ENCODE peak calls at places on chromosomes 3 and 15, in six cellular contexts. C, Q, I, T, V and G are unnamed samples. For H3K4me1, the result is how much of the 10 kb centered on the place peaks cover.

GRCh38 chr15:56677271-56677670 is 56.0 kb downstream of the ZNF280D start:
- DNase-seq in T (no peak), C (no peak), Q (no peak), I (no peak), V (no peak), G (no peak)

GRCh38 chr3:191138937-191139336 is 60.1 kb upstream of the OSTN start:
- DNase-seq in V (no peak), T (no peak), I (no peak), C (no peak), Q (no peak), G (no peak)

GRCh38 chr3:24608701-24609387 is 114.2 kb upstream of the THRB start:
- DNase-seq in C (no peak), Q (no peak), I (no peak), V (no peak), T (no peak), G (no peak)

GRCh38 chr15:29102911-29103824 is 166.5 kb downstream of the NSMCE3 start:
- DNase-seq in I (peak), Q (no peak), V (no peak), C (no peak), T (peak), G (no peak)

GRCh38 chr3:149247025-149247710 is 25.5 kb upstream of the CP start:
- DNase-seq in I (no peak), Q (no peak), V (peak), C (no peak), T (no peak), G (no peak)

GRCh38 chr3:62558549-62559112 is 185.3 kb upstream of the FEZF2 start:
- DNase-seq in Q (no peak), V (peak), C (no peak), T (no peak), I (no peak), G (no peak)

GRCh38 chr3:183211390-183211789 is 41.7 kb upstream of the B3GNT5 start:
- DNase-seq in T (peak), V (no peak), Q (no peak), C (no peak), I (peak), G (no peak)

GRCh38 chr15:85723960-85724945 is 70.5 kb downstream of the KLHL25 start:
- DNase-seq in I (no peak), Q (no peak), C (no peak), T (no peak), V (no peak), G (no peak)

DNA sequence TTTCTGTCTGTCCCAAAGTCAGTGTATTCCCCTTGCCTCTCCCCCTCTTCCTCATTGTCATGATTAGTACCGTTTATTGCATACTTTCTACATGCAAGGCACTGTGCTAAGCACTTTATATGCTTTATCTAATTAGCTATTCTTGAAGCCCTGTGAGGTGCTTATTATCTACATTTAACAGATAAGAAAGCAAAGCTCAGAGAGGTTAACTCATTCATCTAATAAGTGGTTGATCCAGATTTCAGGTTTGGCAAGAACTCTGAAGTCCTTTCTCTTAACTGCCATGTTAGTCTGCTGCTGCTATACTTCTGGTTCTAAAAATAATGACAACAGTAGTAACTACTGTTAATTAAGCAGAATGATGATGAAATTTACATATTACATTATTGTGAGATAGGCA is 13.5 kb downstream of the IQGAP1 start:
- DNase-seq in I (no peak), V (no peak), C (no peak), T (no peak), Q (no peak), G (no peak)
- H3K4me1 ChIP-seq in I (half or more), V (under half), C (under half), T (under half), Q (under half), G (under half)

GRCh38 chr3:164096352-164096751 is 981.9 kb downstream of the SI start:
- DNase-seq in Q (no peak), V (no peak), C (no peak), I (no peak), T (no peak), G (no peak)
- H3K27ac ChIP-seq in Q (no peak), V (no peak), C (no peak), I (no peak), T (no peak), G (no peak)

DNA sequence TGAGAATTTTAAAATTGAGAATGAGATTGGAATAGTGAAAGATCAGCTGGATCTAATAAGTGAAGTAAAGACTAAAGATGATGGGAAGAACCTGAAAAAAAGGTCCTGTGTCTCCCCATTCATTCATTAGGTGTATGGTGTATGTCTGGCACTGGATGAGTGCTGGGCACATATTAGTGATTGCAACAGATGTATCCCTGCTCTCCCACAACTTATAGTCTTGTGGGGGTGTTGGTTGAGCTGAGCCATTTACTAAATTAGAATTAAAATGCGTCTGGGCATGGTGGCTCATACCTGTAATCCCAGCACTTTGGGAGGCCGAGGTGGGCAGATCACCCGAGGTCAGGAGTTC is 31.2 kb downstream of the DAG1 start:
- DNase-seq in Q (no peak), T (no peak), C (no peak), V (no peak), I (no peak), G (no peak)
- H3K4me1 ChIP-seq in Q (under half), T (under half), C (under half), V (under half), I (under half), G (under half)

DNA sequence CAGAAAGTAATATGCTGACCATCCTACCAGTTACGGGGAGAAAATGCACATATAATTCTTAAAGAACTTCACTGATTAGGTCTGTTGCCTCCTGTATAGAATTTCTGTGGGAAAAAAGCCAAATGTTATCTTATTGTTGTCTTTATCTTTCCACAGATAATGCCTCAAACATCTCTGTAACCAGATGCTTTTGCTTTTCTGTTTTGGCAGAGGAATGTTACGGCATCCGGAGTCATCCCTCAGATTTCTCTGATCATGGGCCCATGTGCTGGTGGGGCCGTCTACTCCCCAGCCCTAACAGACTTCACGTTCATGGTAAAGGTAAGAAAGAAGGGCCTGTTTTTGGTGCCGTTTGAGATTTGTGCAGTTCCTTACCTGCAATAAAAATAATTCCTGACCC is 33.5 kb downstream of the PCCB start:
- DNase-seq in V (peak), Q (no peak), T (no peak), I (no peak), C (no peak), G (no peak)
- H3K27ac ChIP-seq in V (no peak), Q (no peak), T (no peak), I (no peak), C (no peak), G (no peak)

GRCh38 chr15:38514601-38515000 is 50.0 kb downstream of the RASGRP1 start:
- DNase-seq in I (no peak), T (no peak), C (no peak), Q (no peak), V (no peak), G (no peak)
- H3K4me1 ChIP-seq in I (under half), T (under half), C (under half), Q (under half), V (under half), G (under half)

DNA sequence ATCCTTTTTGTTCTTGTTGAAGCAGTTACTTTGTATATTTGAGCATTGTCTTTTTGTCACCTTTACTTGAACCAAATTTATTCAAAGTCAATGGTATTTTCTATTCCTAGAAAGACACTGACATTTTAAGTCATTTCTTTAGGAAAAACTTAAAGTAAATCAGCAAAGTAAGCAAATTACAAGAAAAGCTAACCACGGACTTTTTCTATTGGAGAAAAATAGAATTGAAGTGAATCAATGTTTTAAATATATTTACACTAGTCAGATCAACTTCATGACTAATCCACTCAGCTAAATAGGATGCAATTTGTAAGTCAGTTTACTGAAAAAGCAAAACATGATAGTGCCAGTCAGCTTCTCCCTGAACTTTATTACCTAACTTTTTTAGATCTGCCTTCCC is 733.8 kb upstream of the ALCAM start:
- DNase-seq in V (peak), Q (no peak), C (no peak), I (no peak), T (no peak), G (no peak)
- H3K27ac ChIP-seq in V (no peak), Q (no peak), C (no peak), I (no peak), T (no peak), G (no peak)

GRCh38 chr3:194089357-194090177 is 46.4 kb upstream of the HES1 start:
- DNase-seq in Q (peak), C (no peak), T (peak), V (peak), I (peak), G (peak)

GRCh38 chr3:194091141-194091540 is 44.8 kb upstream of the HES1 start:
- DNase-seq in T (no peak), V (peak), I (no peak), C (no peak), Q (no peak), G (peak)

GRCh38 chr3:194087995-194088841 is 47.7 kb upstream of the HES1 start:
- DNase-seq in C (no peak), I (no peak), T (no peak), Q (no peak), V (no peak), G (no peak)

GRCh38 chr3:194092770-194093336 is 43.1 kb upstream of the HES1 start:
- DNase-seq in C (no peak), V (no peak), Q (no peak), T (no peak), I (no peak), G (no peak)

GRCh38 chr3:194090716-194091115 is 45.2 kb upstream of the HES1 start:
- DNase-seq in C (no peak), I (no peak), V (no peak), T (no peak), Q (no peak), G (no peak)
- H3K4me1 ChIP-seq in C (under half), I (under half), V (under half), T (under half), Q (under half), G (under half)